ENCODE peak calls at places on chromosomes 16 and 17, in seven cellular contexts. F is NCI-H524, W is left ventricle myocardium superior, Y is head of caudate nucleus, B is substantia nigra, N is endothelial cell, R is NCI-H146. V is an unnamed sample.

GRCh38 chr16:69762843-69763556 is 868 bp downstream of the WWP2 start:
- DNase-seq in Y (no peak), F (no peak), R (no peak), B (no peak), N (no peak), W (no peak), V (no peak)

GRCh38 chr16:89722392-89723278 is 1.3 kb downstream of the ZNF276 start:
- DNase-seq in N (no peak), R (no peak), B (peak), Y (peak), W (peak), F (no peak), V (peak)

GRCh38 chr17:64781394-64781793 is 119.3 kb upstream of the SMURF2 start:
- DNase-seq in R (no peak), Y (no peak), F (no peak), W (peak), N (peak), B (no peak), V (peak)

GRCh38 chr17:69729937-69730336 is 315.4 kb downstream of the MAP2K6 start:
- DNase-seq in Y (no peak), F (no peak), B (no peak), N (no peak), R (no peak), W (no peak), V (no peak)

GRCh38 chr16:50265260-50265659 is 1.1 kb upstream of the ADCY7 start:
- DNase-seq in B (no peak), R (peak), Y (no peak), N (no peak), F (peak), W (no peak), V (no peak)

GRCh38 chr17:55005520-55005919 is 37.0 kb downstream of the STXBP4 start:
- DNase-seq in R (no peak), B (no peak), F (peak), N (no peak), Y (no peak), W (no peak), V (no peak)

GRCh38 chr17:82085931-82086764 is 11.9 kb downstream of the FASN start:
- DNase-seq in N (no peak), W (peak), R (no peak), B (no peak), F (no peak), Y (no peak), V (peak)

GRCh38 chr16:50838885-50839284 is 97.0 kb downstream of the CYLD start:
- DNase-seq in F (no peak), Y (no peak), R (no peak), B (no peak), W (no peak), N (no peak), V (no peak)

GRCh38 chr16:85227924-85228462 is 115.7 kb upstream of the CIBAR2 start:
- DNase-seq in B (no peak), F (no peak), R (no peak), W (no peak), Y (peak), N (no peak), V (peak)

GRCh38 chr16:75733305-75734141 is 7.2 kb upstream of the CPHXL start:
- DNase-seq in N (no peak), Y (no peak), R (peak), F (no peak), B (no peak), W (no peak), V (peak)

V was measured in left cardiac atrium.